ENCODE peak calls at places on chromosome 11, in seven cellular contexts. I is AG09309, G is lower lobe of right lung, X is epithelial cell of esophagus, E is OCI-LY7, S is fibroblast of lung, D is GM13976. K is an unnamed sample.

GRCh38 chr11:65278351-65278750 is 16.6 kb downstream of the POLA2 start:
- DNase-seq in I (no peak), G (no peak), X (no peak), E (no peak), S (peak), D (no peak), K (no peak)

GRCh38 chr11:62337682-62338181 is 484 bp downstream of the ASRGL1 start:
- DNase-seq in I (no peak), G (peak), X (peak), E (no peak), S (peak), D (peak), K (no peak)

GRCh38 chr11:86447763-86448480 is 73.2 kb downstream of the CCDC81 start:
- DNase-seq in I (no peak), G (no peak), X (no peak), E (no peak), S (no peak), D (no peak), K (no peak)

GRCh38 chr11:122872046-122872445 is 10.5 kb upstream of the JHY start:
- DNase-seq in I (no peak), G (no peak), X (no peak), E (no peak), S (no peak), D (no peak), K (no peak)

GRCh38 chr11:63804259-63804658 is 9.0 kb upstream of the SPINDOC start:
- DNase-seq in I (no peak), G (no peak), X (peak), E (no peak), S (no peak), D (no peak), K (no peak)

GRCh38 chr11:134882141-134882540 is 470.1 kb upstream of the B3GAT1 start:
- DNase-seq in I (no peak), G (no peak), X (no peak), E (no peak), S (no peak), D (no peak), K (no peak)

GRCh38 chr11:69540118-69541000 is 58.9 kb downstream of the LINC01488 start:
- DNase-seq in I (no peak), G (peak), X (no peak), E (no peak), S (no peak), D (no peak), K (no peak)

GRCh38 chr11:102111011-102111786 is 952 bp downstream of the YAP1 start:
- DNase-seq in I (no peak), G (peak), X (peak), E (no peak), S (peak), D (peak), K (peak)

GRCh38 chr11:128692750-128693578 is 908 bp upstream of the FLI1 start:
- DNase-seq in I (no peak), G (peak), X (peak), E (peak), S (peak), D (peak), K (no peak)

GRCh38 chr11:64929625-64930024 is 5.1 kb downstream of the PPP2R5B start:
- DNase-seq in I (no peak), G (no peak), X (no peak), E (no peak), S (no peak), D (no peak), K (no peak)

GRCh38 chr11:63999349-64000025 is 13.2 kb downstream of the OTUB1 start:
- DNase-seq in I (no peak), G (peak), X (peak), E (no peak), S (peak), D (peak), K (peak)

GRCh38 chr11:118763038-118763437 is 27.9 kb downstream of the DDX6 start:
- DNase-seq in I (no peak), G (no peak), X (no peak), E (no peak), S (no peak), D (no peak), K (no peak)

GRCh38 chr11:130622126-130622525 is 173.7 kb downstream of the ADAMTS15 start:
- DNase-seq in I (no peak), G (no peak), X (peak), E (no peak), S (no peak), D (no peak), K (no peak)

GRCh38 chr11:2437516-2437915 is 6.8 kb downstream of the TRPM5 start:
- DNase-seq in I (no peak), G (no peak), X (no peak), E (no peak), S (no peak), D (no peak), K (no peak)

GRCh38 chr11:44004452-44004833 is 43.3 kb upstream of the ACCSL start:
- DNase-seq in I (no peak), G (no peak), X (no peak), E (no peak), S (no peak), D (no peak), K (no peak)

GRCh38 chr11:10413268-10413667 is 41.8 kb upstream of the AMPD3 start:
- DNase-seq in I (no peak), G (no peak), X (peak), E (peak), S (no peak), D (no peak), K (no peak)

GRCh38 chr11:32006799-32007388 is 84.0 kb upstream of the RCN1 start:
- DNase-seq in I (peak), G (no peak), X (peak), E (peak), S (peak), D (peak), K (no peak)

GRCh38 chr11:105790841-105791240 is 181.0 kb downstream of the GRIA4 start:
- DNase-seq in I (no peak), G (no peak), X (no peak), E (no peak), S (no peak), D (no peak), K (no peak)

GRCh38 chr11:76030286-76030685 is 176.0 kb downstream of the WNT11 start:
- DNase-seq in I (no peak), G (no peak), X (peak), E (no peak), S (peak), D (no peak), K (no peak)

GRCh38 chr11:79727221-79727620 is 286.4 kb upstream of the TENM4 start:
- DNase-seq in I (no peak), G (no peak), X (no peak), E (no peak), S (no peak), D (no peak), K (no peak)

GRCh38 chr11:74487875-74488274 is 5.6 kb downstream of the LIPT2 start:
- DNase-seq in I (no peak), G (no peak), X (peak), E (peak), S (no peak), D (no peak), K (no peak)

GRCh38 chr11:11608783-11609232 is 13.0 kb downstream of the GALNT18 start:
- DNase-seq in I (peak), G (no peak), X (peak), E (no peak), S (peak), D (no peak), K (no peak)

GRCh38 chr11:118918686-118919280 is 6.9 kb downstream of the BCL9L start:
- DNase-seq in I (no peak), G (no peak), X (no peak), E (no peak), S (peak), D (no peak), K (no peak)

GRCh38 chr11:3122775-3123201 is 42.3 kb downstream of the OSBPL5 start:
- DNase-seq in I (no peak), G (peak), X (no peak), E (no peak), S (no peak), D (no peak), K (no peak)

GRCh38 chr11:113587318-113587739 is 112.1 kb upstream of the DRD2 start:
- DNase-seq in I (no peak), G (no peak), X (peak), E (no peak), S (peak), D (peak), K (no peak)
- TF ChIP-seq CTCF in I (peak), G (no peak), X (no peak), E (no peak), S (no peak), D (no peak), K (no peak)

DNA sequence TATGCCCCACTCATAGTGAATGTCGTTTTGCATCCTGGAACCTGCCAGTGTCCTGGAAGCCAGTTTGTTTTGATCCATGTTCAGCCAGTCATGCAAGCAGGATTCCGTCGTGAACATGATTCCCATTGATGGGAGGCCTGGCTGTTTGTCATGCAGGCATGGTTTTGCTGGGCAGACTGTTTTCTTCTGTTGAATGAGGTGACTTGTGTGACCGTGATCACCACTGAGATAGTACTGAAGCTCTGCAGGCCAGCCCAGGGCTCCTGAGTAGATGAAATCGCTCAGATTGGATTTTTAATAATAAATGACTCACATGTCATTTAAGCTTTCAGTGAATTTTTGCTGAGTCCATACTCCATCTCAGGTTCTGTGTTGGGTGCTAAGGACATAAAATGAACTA is 117.8 kb downstream of the PDE2A start:
- DNase-seq in I (no peak), G (no peak), X (no peak), E (no peak), S (no peak), D (no peak), K (no peak)
- TF ChIP-seq CTCF in I (no peak), G (no peak), X (no peak), E (no peak), S (no peak), D (no peak), K (no peak)

GRCh38 chr11:121248496-121248895 is 44.1 kb upstream of the SC5D start:
- DNase-seq in I (no peak), G (no peak), X (peak), E (no peak), S (peak), D (no peak), K (no peak)

GRCh38 chr11:121246021-121246768 is 46.4 kb upstream of the SC5D start:
- DNase-seq in I (no peak), G (no peak), X (no peak), E (no peak), S (no peak), D (no peak), K (no peak)

GRCh38 chr11:121246769-121247035 is 45.9 kb upstream of the SC5D start:
- DNase-seq in I (no peak), G (no peak), X (no peak), E (no peak), S (no peak), D (no peak), K (no peak)

GRCh38 chr11:121250843-121251242 is 41.7 kb upstream of the SC5D start:
- DNase-seq in I (no peak), G (no peak), X (peak), E (no peak), S (peak), D (no peak), K (no peak)

GRCh38 chr11:121249039-121249663 is 43.4 kb upstream of the SC5D start:
- DNase-seq in I (no peak), G (no peak), X (peak), E (peak), S (peak), D (peak), K (no peak)
- TF ChIP-seq CTCF in I (peak), G (peak), X (peak), E (peak), S (peak), D (peak), K (peak)

GRCh38 chr11:93251922-93252321 is 54.1 kb upstream of the SLC36A4 start:
- DNase-seq in I (no peak), G (no peak), X (no peak), E (no peak), S (no peak), D (no peak), K (no peak)
- TF ChIP-seq CTCF in I (no peak), G (no peak), X (no peak), E (no peak), S (no peak), D (no peak), K (no peak)

GRCh38 chr11:15818132-15818842 is 538.1 kb downstream of the SOX6 start:
- DNase-seq in I (no peak), G (no peak), X (no peak), E (no peak), S (peak), D (no peak), K (no peak)

GRCh38 chr11:15816270-15816871 is 540.0 kb downstream of the SOX6 start:
- DNase-seq in I (peak), G (no peak), X (peak), E (no peak), S (peak), D (no peak), K (no peak)

GRCh38 chr11:15816996-15817395 is 539.4 kb downstream of the SOX6 start:
- DNase-seq in I (no peak), G (no peak), X (no peak), E (no peak), S (peak), D (no peak), K (no peak)

GRCh38 chr11:15821471-15821870 is 534.9 kb downstream of the SOX6 start:
- DNase-seq in I (no peak), G (no peak), X (peak), E (no peak), S (no peak), D (no peak), K (no peak)

DNA sequence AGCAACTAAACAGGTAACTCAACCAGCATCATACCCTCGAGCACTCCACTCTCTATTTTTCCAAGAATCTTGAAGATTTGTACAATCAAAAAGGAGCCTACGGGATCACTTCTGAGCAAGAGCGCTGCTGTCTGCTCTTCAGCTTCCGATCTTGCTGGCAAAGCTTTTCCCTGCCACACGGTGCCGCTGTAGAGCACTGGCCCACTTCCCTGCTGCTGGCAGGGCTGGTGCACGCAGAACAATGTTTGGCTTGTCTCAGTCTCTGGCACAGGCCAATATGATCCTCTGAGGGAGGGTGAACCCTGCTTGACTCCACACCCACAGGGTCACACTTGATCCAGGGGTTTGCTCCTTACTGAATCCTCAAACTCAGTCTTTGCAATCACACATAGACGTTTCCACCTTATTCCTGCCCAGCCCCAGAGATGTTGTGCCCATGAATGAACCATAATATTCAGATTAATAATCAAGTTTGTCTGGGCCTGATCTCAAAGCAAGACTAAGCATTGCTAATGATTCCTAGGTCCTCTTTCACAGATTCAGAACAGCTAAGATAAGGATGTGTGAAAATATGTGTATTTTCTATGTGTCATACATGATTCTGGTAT is 536.6 kb downstream of the SOX6 start:
- DNase-seq in I (no peak), G (peak), X (peak), E (peak), S (peak), D (peak), K (peak)
- TF ChIP-seq CTCF in I (peak), G (peak), X (peak), E (peak), S (peak), D (peak), K (peak)

GRCh38 chr11:110478410-110478809 is 48.7 kb downstream of the FDX1 start:
- DNase-seq in I (no peak), G (no peak), X (no peak), E (no peak), S (no peak), D (no peak), K (no peak)
- TF ChIP-seq CTCF in I (no peak), G (peak), X (peak), E (peak), S (peak), D (no peak), K (no peak)